ENCODE peak calls at places on chromosomes 7 and 10, in five cellular contexts. J is hepatocyte, L is DND-41, S is HL-60, G is brain microvascular endothelial cell. F is an unnamed sample. For H3K27me3, the result is how much of the 10 kb centered on the place peaks cover.

GRCh38 chr10:132220061-132220460 is 33.3 kb downstream of the DPYSL4 start:
- DNase-seq in J (no peak), L (no peak), S (no peak), G (no peak), F (no peak)

GRCh38 chr7:116588641-116589594 is 64.1 kb downstream of the CAV1 start:
- DNase-seq in J (peak), L (no peak), S (peak), G (peak), F (peak)

GRCh38 chr10:119378737-119379067 is 163.8 kb downstream of the RGS10 start:
- DNase-seq in J (no peak), L (no peak), S (no peak), G (no peak), F (no peak)

GRCh38 chr7:85030893-85031292 is 156.0 kb downstream of the SEMA3D start:
- DNase-seq in J (peak), L (no peak), S (no peak), G (peak), F (peak)

GRCh38 chr7:98599886-98600285 is 17.2 kb upstream of the NPTX2 start:
- DNase-seq in J (no peak), L (no peak), S (no peak), G (no peak), F (no peak)

GRCh38 chr7:137925091-137925490 is 76.8 kb downstream of the CREB3L2 start:
- DNase-seq in J (no peak), L (no peak), S (no peak), G (no peak), F (no peak)

GRCh38 chr7:100053201-100053600 is 3.6 kb downstream of the ZSCAN21 start:
- DNase-seq in J (peak), L (peak), S (peak), G (peak), F (peak)

GRCh38 chr7:98902523-98902922 is 24.2 kb downstream of the TRRAP start:
- DNase-seq in J (no peak), L (no peak), S (no peak), G (no peak), F (no peak)

GRCh38 chr10:84613336-84614021 is 285.1 kb downstream of the CCSER2 start:
- DNase-seq in J (peak), L (peak), S (peak), G (peak), F (peak)

GRCh38 chr7:47253650-47254080 is 328.2 kb downstream of the TNS3 start:
- DNase-seq in J (peak), L (no peak), S (no peak), G (peak), F (no peak)

GRCh38 chr7:128434413-128435310 is 21.0 kb upstream of the HILPDA start:
- DNase-seq in J (no peak), L (no peak), S (no peak), G (no peak), F (no peak)

GRCh38 chr10:119425881-119426170 is 116.7 kb downstream of the RGS10 start:
- DNase-seq in J (no peak), L (no peak), S (no peak), G (no peak), F (no peak)

GRCh38 chr7:22645418-22646181 is 81.4 kb upstream of the IL6 start:
- DNase-seq in J (no peak), L (no peak), S (no peak), G (no peak), F (no peak)

GRCh38 chr10:27506280-27506679 is 2.2 kb downstream of the RAB18 start:
- DNase-seq in J (no peak), L (no peak), S (no peak), G (peak), F (no peak)

GRCh38 chr7:140348161-140348849 is 50.0 kb downstream of the SLC37A3 start:
- DNase-seq in J (no peak), L (no peak), S (no peak), G (no peak), F (no peak)

GRCh38 chr10:546971-547590 is 142.4 kb downstream of the DIP2C start:
- DNase-seq in J (peak), L (no peak), S (peak), G (no peak), F (peak)

GRCh38 chr7:36473454-36474282 is 84.0 kb downstream of the ANLN start:
- DNase-seq in J (peak), L (peak), S (peak), G (no peak), F (peak)

GRCh38 chr7:149859881-149860280 is 13.9 kb upstream of the ATP6V0E2 start:
- DNase-seq in J (no peak), L (no peak), S (no peak), G (no peak), F (no peak)

GRCh38 chr7:14414274-14414986 is 425.0 kb upstream of the ETV1 start:
- DNase-seq in J (no peak), L (no peak), S (no peak), G (no peak), F (no peak)

GRCh38 chr7:1608318-1608717 is 38.5 kb upstream of the PSMG3 start:
- DNase-seq in J (no peak), L (no peak), S (no peak), G (no peak), F (no peak)

GRCh38 chr10:121627810-121628209 is 29.6 kb upstream of the FGFR2 start:
- DNase-seq in J (peak), L (no peak), S (no peak), G (no peak), F (no peak)

GRCh38 chr7:88105231-88105630 is 114.6 kb downstream of the SRI start:
- DNase-seq in J (no peak), L (no peak), S (no peak), G (no peak), F (no peak)

GRCh38 chr10:114304566-114305421 is 65.7 kb downstream of the VWA2 start:
- DNase-seq in J (peak), L (peak), S (peak), G (no peak), F (peak)

GRCh38 chr10:25493122-25493893 is 318.5 kb downstream of the GPR158 start:
- DNase-seq in J (peak), L (no peak), S (no peak), G (peak), F (peak)

GRCh38 chr7:117873056-117873932 is at the start of gene CTTNBP2:
- DNase-seq in J (peak), L (no peak), S (no peak), G (peak), F (peak)

GRCh38 chr10:100184426-100185219 is 1.2 kb downstream of the ERLIN1 start:
- DNase-seq in J (peak), L (peak), S (peak), G (no peak), F (peak)

GRCh38 chr10:100185364-100186252 is at the start of gene ERLIN1:
- DNase-seq in J (peak), L (peak), S (peak), G (peak), F (peak)

GRCh38 chr10:100182908-100183307 is 2.9 kb downstream of the ERLIN1 start:
- DNase-seq in J (no peak), L (no peak), S (no peak), G (no peak), F (no peak)

GRCh38 chr10:100182281-100182680 is 3.5 kb downstream of the ERLIN1 start:
- DNase-seq in J (no peak), L (no peak), S (peak), G (no peak), F (no peak)

GRCh38 chr10:100183482-100183881 is 2.3 kb downstream of the ERLIN1 start:
- DNase-seq in J (peak), L (no peak), S (peak), G (no peak), F (peak)
- H3K4me3 ChIP-seq in J (no peak), L (peak), S (peak), G (no peak), F (no peak)

GRCh38 chr10:117548191-117548668 is 5.7 kb downstream of the EMX2 start:
- DNase-seq in J (no peak), L (no peak), S (no peak), G (no peak), F (no peak)
- H3K27me3 ChIP-seq in J (half or more), L (under half), S (half or more), G (half or more), F (under half)

GRCh38 chr10:102565793-102566192 is 62.0 kb downstream of the SUFU start:
- DNase-seq in J (no peak), L (no peak), S (no peak), G (no peak), F (no peak)
- TF ChIP-seq CTCF in J (no peak), L (peak), S (no peak), G (peak), F (no peak)

GRCh38 chr10:22476601-22477364 is 131.5 kb downstream of the SPAG6 start:
- DNase-seq in J (peak), L (no peak), S (no peak), G (no peak), F (no peak)

GRCh38 chr10:22475857-22476600 is 130.7 kb downstream of the SPAG6 start:
- DNase-seq in J (peak), L (no peak), S (peak), G (no peak), F (no peak)

GRCh38 chr10:22477365-22478287 is 132.3 kb downstream of the SPAG6 start:
- DNase-seq in J (peak), L (no peak), S (no peak), G (no peak), F (no peak)

GRCh38 chr10:22473459-22473858 is 128.2 kb downstream of the SPAG6 start:
- DNase-seq in J (no peak), L (no peak), S (no peak), G (no peak), F (no peak)

GRCh38 chr10:22475527-22475856 is 130.2 kb downstream of the SPAG6 start:
- DNase-seq in J (no peak), L (no peak), S (no peak), G (no peak), F (no peak)
- H3K4me3 ChIP-seq in J (peak), L (no peak), S (no peak), G (peak), F (peak)

DNA sequence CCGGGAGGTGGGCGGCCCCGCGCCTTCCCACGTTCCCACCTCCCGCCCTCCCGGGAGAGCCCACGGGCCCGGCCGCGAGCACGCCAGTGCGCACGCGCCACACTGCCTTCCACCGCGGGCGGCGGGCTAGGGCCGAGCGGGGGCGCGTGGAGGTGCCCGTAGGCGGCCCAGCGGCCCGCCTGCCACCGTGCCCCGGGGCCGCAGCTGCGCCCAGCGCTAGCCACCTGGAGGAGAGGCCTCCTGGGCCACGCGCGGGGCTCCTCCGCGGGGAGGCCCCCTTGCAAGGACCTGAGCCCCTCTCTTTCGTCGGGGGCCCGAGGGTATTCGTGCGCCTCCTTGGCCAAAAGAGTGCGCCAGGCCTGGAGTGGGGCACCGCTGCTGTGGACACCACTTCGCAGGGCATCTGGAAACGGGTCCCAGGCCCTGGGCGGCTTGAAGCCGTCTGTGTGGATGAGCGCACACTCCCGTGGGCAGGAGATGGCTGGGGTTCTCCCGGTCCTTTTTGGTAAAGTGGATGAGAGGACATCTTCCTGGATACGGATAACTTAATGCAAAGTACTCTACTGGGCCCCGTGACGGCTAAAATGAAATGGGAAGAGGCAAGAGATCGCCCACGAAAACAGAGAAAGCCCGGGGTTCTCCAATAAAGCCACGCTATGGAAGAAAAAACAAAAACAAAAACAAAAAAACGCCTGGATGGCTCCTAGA is 9.0 kb upstream of the EBF3 start:
- DNase-seq in J (no peak), L (no peak), S (no peak), G (no peak), F (no peak)
- H3K27me3 ChIP-seq in J (half or more), L (under half), S (half or more), G (half or more), F (under half)

DNA sequence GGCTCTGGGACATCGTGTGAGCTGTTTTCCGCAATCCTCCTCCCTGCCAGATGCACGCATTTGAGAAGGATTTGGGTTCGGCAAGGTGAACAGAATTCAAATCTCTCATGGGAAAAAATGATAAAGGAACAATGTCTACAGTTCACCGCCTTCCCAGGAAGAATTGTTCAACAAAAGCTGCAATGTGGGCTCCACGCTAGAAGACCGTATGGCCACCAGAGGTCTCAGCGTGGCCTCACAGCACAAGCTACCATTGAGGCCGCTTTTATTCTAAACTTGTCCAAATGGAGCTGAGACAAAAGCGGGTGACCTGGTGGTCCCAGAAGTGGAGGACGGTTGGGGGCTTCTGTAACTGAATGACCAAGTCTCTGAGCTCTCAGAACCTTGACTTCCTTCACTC is 733.1 kb downstream of the PARD3 start:
- DNase-seq in J (no peak), L (no peak), S (no peak), G (no peak), F (peak)
- TF ChIP-seq CTCF in J (no peak), L (peak), S (no peak), G (peak), F (peak)